ENCODE peak calls at places on chromosomes 4 and X, in seven cellular contexts. K, Z, B, J, L, N and E are unnamed samples.

GRCh38 chrX:47612418-47612817 is 7.2 kb downstream of the SYN1 start:
- DNase-seq in K (no peak), Z (no peak), B (no peak), J (no peak), L (no peak), N (no peak), E (no peak)

GRCh38 chrX:38985375-38985774 is 184.1 kb downstream of the MID1IP1 start:
- DNase-seq in K (peak; percentile 20), Z (peak; percentile 51), B (no peak), J (no peak), L (no peak), N (peak; percentile 28), E (no peak)

GRCh38 chr4:169492436-169493163 is 119.8 kb downstream of the NEK1 start:
- DNase-seq in K (peak; percentile 66), Z (peak; percentile 62), B (no peak), J (no peak), L (no peak), N (peak; percentile 57), E (peak; percentile 32)

GRCh38 chr4:52096048-52096447 is 44.9 kb downstream of the SPATA18 start:
- DNase-seq in K (peak; percentile 48), Z (no peak), B (no peak), J (no peak), L (no peak), N (peak; percentile 77), E (no peak)

GRCh38 chr4:168856312-168856711 is 153.7 kb downstream of the CBR4 start:
- DNase-seq in K (peak; percentile 86), Z (no peak), B (no peak), J (no peak), L (no peak), N (no peak), E (no peak)

GRCh38 chr4:104420766-104421165 is 73.9 kb downstream of the CXXC4 start:
- DNase-seq in K (no peak), Z (peak; percentile 23), B (no peak), J (no peak), L (no peak), N (no peak), E (no peak)

GRCh38 chr4:123893746-123894095 is 497.1 kb downstream of the SPRY1 start:
- DNase-seq in K (no peak), Z (no peak), B (no peak), J (no peak), L (no peak), N (no peak), E (no peak)

GRCh38 chr4:129358571-129358970 is 262.6 kb downstream of the C4orf33 start:
- DNase-seq in K (peak; percentile 30), Z (peak; percentile 13), B (no peak), J (no peak), L (no peak), N (peak; percentile 58), E (no peak)

GRCh38 chrX:75151828-75152592 is 4.1 kb downstream of the ABCB7 start:
- DNase-seq in K (no peak), Z (no peak), B (no peak), J (no peak), L (no peak), N (peak; percentile 35), E (no peak)

GRCh38 chrX:72094894-72095293 is 36.8 kb downstream of the RTL5 start:
- DNase-seq in K (peak; percentile 37), Z (no peak), B (peak; percentile 40), J (peak; percentile 40), L (no peak), N (no peak), E (peak; percentile 54)

GRCh38 chrX:134660627-134661026 is 2.4 kb upstream of the PLAC1 start:
- DNase-seq in K (no peak), Z (no peak), B (no peak), J (no peak), L (no peak), N (no peak), E (no peak)

GRCh38 chr4:157204634-157205244 is 15.8 kb upstream of the GRIA2 start:
- DNase-seq in K (peak; percentile 8), Z (peak; percentile 37), B (peak; percentile 24), J (peak; percentile 43), L (no peak), N (peak; percentile 14), E (peak; percentile 55)

GRCh38 chr4:31995943-31996901 is 1276.1 kb downstream of the PCDH7 start:
- DNase-seq in K (no peak), Z (no peak), B (no peak), J (no peak), L (no peak), N (peak; percentile 0), E (peak; percentile 19)

GRCh38 chrX:151397741-151398070 is 700 bp downstream of the VMA21 start:
- DNase-seq in K (no peak), Z (peak; percentile 29), B (no peak), J (no peak), L (no peak), N (peak; percentile 5), E (no peak)

GRCh38 chr4:8165374-8165896 is 6.8 kb upstream of the ABLIM2 start:
- DNase-seq in K (no peak), Z (no peak), B (no peak), J (no peak), L (no peak), N (no peak), E (no peak)
- TF ChIP-seq CTCF in K (no peak), Z (no peak), B (peak; percentile 19), J (no peak), L (no peak), N (no peak), E (no peak)

GRCh38 chrX:110983024-110983423 is 113.0 kb upstream of the PAK3 start:
- DNase-seq in K (no peak), Z (no peak), B (no peak), J (no peak), L (no peak), N (no peak), E (no peak)

GRCh38 chrX:110989447-110989846 is 106.5 kb upstream of the PAK3 start:
- DNase-seq in K (no peak), Z (no peak), B (no peak), J (no peak), L (no peak), N (no peak), E (no peak)

GRCh38 chrX:110989869-110990268 is 106.1 kb upstream of the PAK3 start:
- DNase-seq in K (no peak), Z (no peak), B (no peak), J (no peak), L (no peak), N (no peak), E (no peak)

GRCh38 chrX:110985470-110985869 is 110.5 kb upstream of the PAK3 start:
- DNase-seq in K (no peak), Z (no peak), B (no peak), J (no peak), L (no peak), N (peak; percentile 57), E (no peak)

GRCh38 chrX:110987292-110987691 is 108.7 kb upstream of the PAK3 start:
- DNase-seq in K (no peak), Z (no peak), B (no peak), J (no peak), L (no peak), N (no peak), E (peak; percentile 17)
- TF ChIP-seq CTCF in K (no peak), Z (peak; percentile 20), B (no peak), J (no peak), L (no peak), N (no peak), E (no peak)

GRCh38 chr4:2792711-2793577 is at the start of gene SH3BP2:
- DNase-seq in K (peak; percentile 47), Z (peak; percentile 81), B (peak; percentile 93), J (peak; percentile 88), L (peak; percentile 62), N (peak; percentile 77), E (peak; percentile 71)
- TF ChIP-seq CTCF in K (no peak), Z (no peak), B (no peak), J (no peak), L (no peak), N (no peak), E (no peak)

DNA sequence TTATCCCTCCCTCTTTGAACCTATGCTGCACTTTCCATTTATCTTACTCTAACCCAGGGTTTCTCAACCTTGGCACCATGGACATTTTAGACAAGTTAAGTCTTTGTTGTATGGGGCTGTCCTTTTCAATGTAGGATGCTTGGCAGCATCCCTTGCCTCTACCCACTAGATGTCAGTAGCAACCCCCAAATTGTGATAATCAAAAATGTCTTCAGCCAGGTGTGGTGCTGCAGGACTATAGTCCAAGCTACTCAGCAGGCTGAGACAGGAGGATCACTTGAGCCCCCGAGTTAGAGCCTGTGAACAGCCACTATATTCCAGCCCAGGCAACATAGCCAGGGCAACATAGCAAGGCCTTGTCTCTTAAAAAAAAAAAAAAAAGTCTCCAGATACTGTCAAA is 7.0 kb downstream of the LRCH2 start:
- DNase-seq in K (peak; percentile 26), Z (peak; percentile 11), B (no peak), J (no peak), L (no peak), N (peak; percentile 36), E (peak; percentile 2)
- TF ChIP-seq CTCF in K (peak; percentile 46), Z (peak; percentile 50), B (peak; percentile 37), J (no peak), L (peak; percentile 7), N (peak; percentile 55), E (no peak)

GRCh38 chr4:95095352-95095974 is 337.7 kb downstream of the BMPR1B start:
- DNase-seq in K (peak; percentile 72), Z (peak; percentile 63), B (no peak), J (no peak), L (no peak), N (peak; percentile 48), E (peak; percentile 15)
- TF ChIP-seq CTCF in K (peak; percentile 79), Z (peak; percentile 61), B (peak; percentile 63), J (peak; percentile 47), L (peak; percentile 54), N (peak; percentile 75), E (peak; percentile 23)

GRCh38 chr4:93157984-93158383 is 670.6 kb upstream of the ATOH1 start:
- DNase-seq in K (no peak), Z (peak; percentile 2), B (no peak), J (no peak), L (no peak), N (peak; percentile 12), E (no peak)
- TF ChIP-seq CTCF in K (no peak), Z (peak; percentile 34), B (no peak), J (peak; percentile 5), L (no peak), N (peak; percentile 66), E (peak; percentile 50)